ENCODE peak calls at places on chromosomes 2 and 18, in five cellular contexts. J is astrocyte of the cerebellum, X is dorsolateral prefrontal cortex, A is breast epithelium, U is MCF 10A. S is an unnamed sample.

GRCh38 chr2:49914281-49914680 is 760.0 kb upstream of the FSHR start:
- DNase-seq in J (peak), X (peak), A (no peak), U (peak), S (no peak)

GRCh38 chr2:78778756-78779510 is 246.6 kb upstream of the REG3G start:
- DNase-seq in J (no peak), X (no peak), A (no peak), U (no peak), S (no peak)

GRCh38 chr2:173990970-173991819 is 26.0 kb upstream of the SP3 start:
- DNase-seq in J (peak), X (no peak), A (peak), U (peak), S (no peak)

GRCh38 chr2:98436734-98437133 is 7.9 kb upstream of the INPP4A start:
- DNase-seq in J (no peak), X (no peak), A (no peak), U (no peak), S (no peak)

GRCh38 chr18:11925800-11926481 is 17.8 kb upstream of the MPPE1 start:
- DNase-seq in J (no peak), X (no peak), A (no peak), U (no peak), S (no peak)

GRCh38 chr2:15563227-15564100 is 2.3 kb upstream of the NBAS start:
- DNase-seq in J (no peak), X (no peak), A (no peak), U (no peak), S (no peak)

GRCh38 chr2:202377308-202377736 is 1.2 kb downstream of the BMPR2 start:
- DNase-seq in J (no peak), X (peak), A (peak), U (peak), S (no peak)

GRCh38 chr18:77967071-77967470 is 717.4 kb downstream of the GALR1 start:
- DNase-seq in J (no peak), X (no peak), A (no peak), U (no peak), S (no peak)

GRCh38 chr2:207296265-207296948 is 130.7 kb upstream of the KLF7 start:
- DNase-seq in J (no peak), X (no peak), A (no peak), U (no peak), S (no peak)

GRCh38 chr2:37349376-37349775 is 4.9 kb downstream of the QPCT start:
- DNase-seq in J (no peak), X (no peak), A (no peak), U (no peak), S (no peak)

GRCh38 chr18:111292-112014 is 46.9 kb upstream of the USP14 start:
- DNase-seq in J (no peak), X (peak), A (no peak), U (peak), S (peak)

GRCh38 chr2:96985630-96986385 is 572 bp downstream of the FAM178B start:
- DNase-seq in J (no peak), X (no peak), A (peak), U (no peak), S (no peak)

GRCh38 chr2:164903214-164903613 is 52.1 kb downstream of the SLC38A11 start:
- DNase-seq in J (peak), X (no peak), A (no peak), U (peak), S (no peak)

GRCh38 chr2:147125145-147125544 is 719.7 kb upstream of the ACVR2A start:
- DNase-seq in J (no peak), X (no peak), A (no peak), U (no peak), S (no peak)

GRCh38 chr18:49664086-49664890 is 102.4 kb downstream of the LIPG start:
- DNase-seq in J (no peak), X (no peak), A (no peak), U (no peak), S (no peak)

GRCh38 chr18:59298871-59299270 is 19.6 kb downstream of the CPLX4 start:
- DNase-seq in J (no peak), X (no peak), A (no peak), U (no peak), S (peak)

GRCh38 chr18:47931707-47932103 is 1.2 kb upstream of the SMAD2 start:
- DNase-seq in J (no peak), X (no peak), A (no peak), U (peak), S (no peak)

GRCh38 chr2:215395687-215396460 is 40.0 kb downstream of the FN1 start:
- DNase-seq in J (no peak), X (no peak), A (no peak), U (no peak), S (no peak)

GRCh38 chr2:74831693-74832530 is 2.0 kb upstream of the HK2 start:
- DNase-seq in J (no peak), X (no peak), A (no peak), U (peak), S (no peak)

GRCh38 chr2:49490710-49491109 is 336.4 kb upstream of the FSHR start:
- DNase-seq in J (no peak), X (no peak), A (no peak), U (peak), S (no peak)

GRCh38 chr2:235514627-235515363 is 21.0 kb downstream of the AGAP1 start:
- DNase-seq in J (no peak), X (no peak), A (no peak), U (peak), S (no peak)

GRCh38 chr2:9764153-9764778 is 79.0 kb upstream of the TAF1B start:
- DNase-seq in J (no peak), X (no peak), A (peak), U (no peak), S (no peak)

GRCh38 chr2:140353541-140353940 is 1573.4 kb upstream of the NXPH2 start:
- DNase-seq in J (peak), X (no peak), A (no peak), U (peak), S (no peak)

GRCh38 chr18:22398464-22398863 is 19.3 kb downstream of the CTAGE1 start:
- DNase-seq in J (no peak), X (no peak), A (no peak), U (no peak), S (no peak)

GRCh38 chr2:111122631-111123421 is 2.1 kb downstream of the BCL2L11 start:
- DNase-seq in J (peak), X (peak), A (peak), U (peak), S (no peak)

GRCh38 chr2:46299365-46300263 is 2.4 kb downstream of the EPAS1 start:
- DNase-seq in J (no peak), X (no peak), A (no peak), U (peak), S (no peak)

GRCh38 chr2:96802281-96802595 is 13.8 kb upstream of the CNNM3 start:
- DNase-seq in J (no peak), X (no peak), A (no peak), U (no peak), S (no peak)

GRCh38 chr2:230172156-230172555 is 47.6 kb downstream of the SP110 start:
- DNase-seq in J (no peak), X (no peak), A (no peak), U (no peak), S (no peak)

GRCh38 chr2:216880509-216881184 is 20.8 kb upstream of the TNP1 start:
- DNase-seq in J (no peak), X (no peak), A (no peak), U (peak), S (no peak)

GRCh38 chr2:121722479-121722878 is 14.2 kb downstream of the NIFK start:
- DNase-seq in J (no peak), X (no peak), A (no peak), U (peak), S (no peak)

GRCh38 chr2:209316141-209316540 is 107.7 kb upstream of the MAP2 start:
- DNase-seq in J (no peak), X (no peak), A (no peak), U (no peak), S (no peak)

GRCh38 chr2:176117162-176117822 is 714 bp downstream of the HOXD10 start:
- DNase-seq in J (no peak), X (no peak), A (peak), U (no peak), S (no peak)

GRCh38 chr2:137316075-137316474 is 550.7 kb downstream of the THSD7B start:
- DNase-seq in J (no peak), X (no peak), A (no peak), U (no peak), S (no peak)

GRCh38 chr18:30034818-30035217 is 1007.7 kb downstream of the DSC3 start:
- DNase-seq in J (no peak), X (no peak), A (no peak), U (no peak), S (no peak)

DNA sequence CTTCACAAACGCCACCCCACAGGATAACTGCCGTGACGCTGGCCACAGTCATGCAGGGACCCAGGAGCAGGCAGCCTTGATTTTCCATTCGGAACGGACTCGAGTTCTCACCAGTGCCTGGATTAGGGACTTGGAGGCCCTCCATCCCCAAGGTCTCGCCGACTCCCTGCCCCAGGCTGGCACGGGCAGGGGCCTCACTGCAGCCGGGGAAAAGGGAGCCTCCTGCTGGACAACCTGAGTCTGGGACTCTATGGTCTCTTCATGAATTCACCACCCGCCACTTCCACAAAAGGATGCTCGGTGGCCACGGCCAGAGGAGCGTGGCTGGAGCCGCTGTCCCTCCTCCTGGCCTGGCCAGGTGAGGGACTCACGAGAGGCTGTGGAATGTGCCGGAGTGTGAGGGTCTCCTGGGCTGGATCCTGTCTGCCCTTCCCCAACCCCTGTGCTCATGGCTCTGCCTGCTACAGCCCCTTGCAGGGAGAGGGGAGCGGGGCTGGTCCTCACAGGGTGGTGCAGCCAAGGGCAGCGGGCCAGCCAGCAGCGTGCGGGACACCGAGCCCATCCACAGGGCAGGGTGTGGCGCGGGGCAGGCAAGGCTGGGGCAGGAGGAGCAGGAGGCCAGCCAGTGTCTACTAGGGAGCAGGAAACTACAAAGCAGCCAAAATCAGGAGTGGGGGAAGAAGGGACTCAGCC is 42.3 kb downstream of the AQP12A start:
- DNase-seq in J (no peak), X (no peak), A (no peak), U (peak), S (no peak)
- TF ChIP-seq CTCF in J (peak), X (no peak), A (no peak), U (peak), S (no peak)

GRCh38 chr2:144181006-144181405 is 338.9 kb downstream of the ZEB2 start:
- DNase-seq in J (no peak), X (no peak), A (no peak), U (no peak), S (no peak)
- TF ChIP-seq CTCF in J (no peak), X (no peak), A (no peak), U (no peak), S (no peak)

GRCh38 chr2:104733544-104733943 is 120.4 kb upstream of the POU3F3 start:
- DNase-seq in J (no peak), X (no peak), A (no peak), U (peak), S (no peak)
- TF ChIP-seq CTCF in J (peak), X (peak), A (no peak), U (peak), S (peak)

GRCh38 chr2:132421198-132421780 is 4.7 kb downstream of the GPR39 start:
- DNase-seq in J (no peak), X (no peak), A (no peak), U (no peak), S (no peak)
- TF ChIP-seq CTCF in J (peak), X (no peak), A (no peak), U (peak), S (no peak)

DNA sequence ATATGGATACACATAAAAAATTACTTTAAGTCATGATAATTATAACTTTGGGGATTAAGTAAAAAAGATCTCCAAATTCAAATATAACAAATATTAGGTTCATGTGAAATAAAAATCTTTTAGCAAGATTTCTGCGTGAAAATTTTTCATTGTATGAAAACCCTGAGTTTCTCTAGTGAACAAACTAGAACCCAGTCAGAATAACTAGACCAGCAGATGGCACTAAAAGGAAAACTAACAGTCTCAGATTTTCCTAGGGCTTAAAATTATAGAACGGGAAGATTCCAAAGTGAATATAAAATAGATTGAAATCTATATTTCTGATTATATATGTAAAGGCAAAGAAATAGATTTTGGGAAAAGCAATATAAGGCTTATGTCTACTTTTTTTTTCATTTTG is 43.3 kb downstream of the TMEM200C start:
- DNase-seq in J (no peak), X (no peak), A (no peak), U (no peak), S (no peak)
- TF ChIP-seq CTCF in J (peak), X (peak), A (no peak), U (no peak), S (peak)

DNA sequence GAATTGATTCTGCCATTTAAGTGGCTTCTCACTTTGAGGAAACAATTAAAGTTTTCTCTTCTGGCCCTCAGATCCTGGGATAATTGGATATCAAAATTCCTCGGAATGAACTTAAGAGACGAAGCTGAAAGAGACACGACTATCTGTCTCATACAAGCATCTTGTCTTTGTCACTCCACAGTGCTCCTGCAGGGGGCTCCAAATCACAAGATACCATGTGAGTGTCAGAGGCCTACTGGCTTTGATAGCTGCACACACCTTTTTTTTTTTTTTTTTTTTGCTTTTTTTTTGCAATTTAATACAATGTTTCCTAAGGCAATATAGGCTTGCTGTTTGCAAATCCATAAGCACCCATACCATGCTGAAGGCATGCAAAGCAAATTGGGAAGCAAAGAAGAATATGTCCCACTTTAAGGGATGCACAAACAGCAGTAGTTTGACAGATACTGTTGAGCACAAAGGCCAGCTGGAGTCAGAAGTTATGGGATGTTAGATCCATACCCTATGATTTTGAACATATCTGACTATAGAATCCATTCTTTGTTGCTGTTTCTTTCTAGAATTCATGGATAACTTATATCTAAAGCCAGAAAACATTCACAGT is 109.0 kb upstream of the CBLN2 start:
- DNase-seq in J (peak), X (no peak), A (no peak), U (peak), S (peak)
- TF ChIP-seq CTCF in J (peak), X (peak), A (no peak), U (peak), S (peak)

GRCh38 chr2:136131961-136132839 is 14.3 kb upstream of the CXCR4 start:
- DNase-seq in J (no peak), X (no peak), A (no peak), U (no peak), S (no peak)
- TF ChIP-seq CTCF in J (no peak), X (no peak), A (no peak), U (no peak), S (no peak)